ENCODE peak calls at places on chromosomes 6 and 20, in nine cellular contexts. Y is sigmoid colon, H is H1, C is ovary, Z is GM12878, O is tibial nerve, T is suprapubic skin, L is K562, A is stomach. V is an unnamed sample.

GRCh38 chr20:59207742-59208357 is 44.2 kb downstream of the ZNF831 start:
- DNase-seq in Y (no peak), H (peak; percentile 54), C (no peak), Z (peak; percentile 2), O (no peak), T (no peak), L (peak; percentile 72), A (peak; percentile 66), V (peak; percentile 81)

GRCh38 chr6:117907600-117908245 is 659 bp downstream of the SLC35F1 start:
- DNase-seq in Y (no peak), H (no peak), C (no peak), Z (no peak), O (no peak), T (no peak), L (no peak), A (no peak), V (no peak)

GRCh38 chr20:33351696-33352095 is 49.6 kb downstream of the CDK5RAP1 start:
- DNase-seq in Y (no peak), H (no peak), C (no peak), Z (no peak), O (no peak), T (no peak), L (no peak), A (no peak), V (no peak)

GRCh38 chr6:50390416-50390815 is 322.9 kb upstream of the TFAP2D start:
- DNase-seq in Y (no peak), H (no peak), C (no peak), Z (no peak), O (no peak), T (no peak), L (no peak), A (no peak), V (no peak)

GRCh38 chr6:160919713-160920112 is 71.9 kb upstream of the MAP3K4 start:
- DNase-seq in Y (no peak), H (no peak), C (no peak), Z (no peak), O (no peak), T (no peak), L (no peak), A (no peak), V (no peak)

GRCh38 chr20:2698186-2698817 is 5.7 kb downstream of the EBF4 start:
- DNase-seq in Y (peak; percentile 61), H (no peak), C (no peak), Z (no peak), O (no peak), T (peak; percentile 44), L (no peak), A (peak; percentile 24), V (no peak)

GRCh38 chr6:146909376-146909775 is 294.8 kb upstream of the STXBP5 start:
- DNase-seq in Y (no peak), H (no peak), C (no peak), Z (no peak), O (no peak), T (no peak), L (no peak), A (no peak), V (no peak)

GRCh38 chr6:17240803-17241500 is 40.2 kb upstream of the RBM24 start:
- DNase-seq in Y (no peak), H (no peak), C (no peak), Z (no peak), O (no peak), T (no peak), L (no peak), A (no peak), V (no peak)

GRCh38 chr6:49087372-49087771 is 375.7 kb downstream of the MMUT start:
- DNase-seq in Y (no peak), H (no peak), C (no peak), Z (no peak), O (no peak), T (no peak), L (no peak), A (no peak), V (no peak)

GRCh38 chr6:28105286-28105685 is 19.1 kb upstream of the ZSCAN16 start:
- DNase-seq in Y (no peak), H (no peak), C (no peak), Z (no peak), O (no peak), T (no peak), L (peak; percentile 52), A (no peak), V (no peak)

GRCh38 chr20:53778736-53779135 is 185.1 kb upstream of the ZNF217 start:
- DNase-seq in Y (no peak), H (no peak), C (no peak), Z (no peak), O (no peak), T (no peak), L (no peak), A (no peak), V (no peak)

GRCh38 chr20:53773792-53774371 is 180.2 kb upstream of the ZNF217 start:
- DNase-seq in Y (no peak), H (no peak), C (no peak), Z (no peak), O (no peak), T (no peak), L (no peak), A (no peak), V (no peak)

GRCh38 chr20:53776858-53777257 is 183.2 kb upstream of the ZNF217 start:
- DNase-seq in Y (no peak), H (no peak), C (no peak), Z (no peak), O (no peak), T (no peak), L (no peak), A (no peak), V (no peak)

GRCh38 chr20:53778041-53778516 is 184.4 kb upstream of the ZNF217 start:
- DNase-seq in Y (no peak), H (no peak), C (no peak), Z (no peak), O (no peak), T (no peak), L (no peak), A (peak; percentile 85), V (no peak)

DNA sequence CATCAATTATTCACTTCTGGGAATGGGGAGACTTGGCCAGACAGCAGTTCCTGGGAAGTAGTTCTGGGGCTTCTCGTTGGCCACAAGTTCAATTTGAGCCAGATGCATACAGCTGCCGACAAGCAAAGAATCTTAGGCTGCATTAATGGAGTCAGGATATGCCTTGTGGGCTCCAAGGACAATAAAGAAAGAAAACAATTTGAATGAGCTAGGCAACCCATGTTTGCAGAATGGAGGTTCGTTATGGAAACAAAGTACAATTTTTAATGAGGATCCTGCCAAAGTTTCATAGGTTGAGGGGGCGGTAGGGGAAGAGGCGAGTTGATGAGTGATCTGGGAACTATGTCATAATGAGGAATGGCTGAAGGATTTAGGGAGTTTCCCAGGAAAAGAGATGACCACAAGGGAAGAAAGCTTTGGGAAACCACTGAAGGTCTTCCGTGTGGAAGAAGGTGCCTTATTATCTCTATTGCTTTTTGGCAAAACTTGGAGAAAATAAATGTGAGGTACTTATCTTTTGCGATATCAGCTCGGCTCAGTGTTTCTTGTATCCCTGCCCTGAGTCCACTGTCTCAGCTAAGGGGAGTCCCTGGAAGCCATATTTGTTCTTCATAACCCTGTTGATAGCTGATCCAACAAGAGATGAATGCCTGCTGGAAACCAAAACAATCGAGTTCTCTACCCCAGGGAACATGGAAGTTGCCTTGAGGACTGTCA is 181.0 kb upstream of the ZNF217 start:
- DNase-seq in Y (no peak), H (no peak), C (no peak), Z (no peak), O (no peak), T (no peak), L (no peak), A (no peak), V (no peak)
- TF ChIP-seq EP300 in Y (no peak), H (no peak), C (no peak), Z (no peak), O (no peak), T (no peak), L (no peak), A (no peak), V (no peak)

DNA sequence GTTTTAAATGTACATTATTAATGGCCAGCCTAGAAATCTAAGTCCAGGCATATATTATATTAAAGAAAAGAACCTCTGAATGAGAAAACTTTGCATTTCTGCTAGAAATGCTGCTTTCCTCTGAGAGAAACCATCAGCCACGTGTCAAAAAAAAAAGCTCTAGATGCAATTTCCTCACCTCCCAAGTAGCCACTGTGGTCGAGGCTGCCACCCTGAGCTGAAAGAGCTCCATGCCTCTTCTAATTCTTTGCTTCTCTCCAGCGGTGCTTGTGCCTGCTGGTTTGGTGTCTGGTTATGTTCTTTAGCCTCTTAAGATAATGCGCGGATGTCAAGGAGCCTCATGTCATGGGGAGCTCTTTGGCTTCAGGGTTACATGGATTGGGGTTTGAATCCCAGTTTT is 316.0 kb downstream of the TFAP2C start:
- DNase-seq in Y (peak; percentile 69), H (no peak), C (no peak), Z (no peak), O (no peak), T (no peak), L (no peak), A (no peak), V (no peak)
- H3K36me3 ChIP-seq in Y (no peaks in the 10 kb centered on the region), H (no peaks in the 10 kb centered on the region), C (no peaks in the 10 kb centered on the region), Z (no peaks in the 10 kb centered on the region), O (no peaks in the 10 kb centered on the region), T (no peaks in the 10 kb centered on the region), L (no peaks in the 10 kb centered on the region), A (no peaks in the 10 kb centered on the region), V (no peaks in the 10 kb centered on the region)

DNA sequence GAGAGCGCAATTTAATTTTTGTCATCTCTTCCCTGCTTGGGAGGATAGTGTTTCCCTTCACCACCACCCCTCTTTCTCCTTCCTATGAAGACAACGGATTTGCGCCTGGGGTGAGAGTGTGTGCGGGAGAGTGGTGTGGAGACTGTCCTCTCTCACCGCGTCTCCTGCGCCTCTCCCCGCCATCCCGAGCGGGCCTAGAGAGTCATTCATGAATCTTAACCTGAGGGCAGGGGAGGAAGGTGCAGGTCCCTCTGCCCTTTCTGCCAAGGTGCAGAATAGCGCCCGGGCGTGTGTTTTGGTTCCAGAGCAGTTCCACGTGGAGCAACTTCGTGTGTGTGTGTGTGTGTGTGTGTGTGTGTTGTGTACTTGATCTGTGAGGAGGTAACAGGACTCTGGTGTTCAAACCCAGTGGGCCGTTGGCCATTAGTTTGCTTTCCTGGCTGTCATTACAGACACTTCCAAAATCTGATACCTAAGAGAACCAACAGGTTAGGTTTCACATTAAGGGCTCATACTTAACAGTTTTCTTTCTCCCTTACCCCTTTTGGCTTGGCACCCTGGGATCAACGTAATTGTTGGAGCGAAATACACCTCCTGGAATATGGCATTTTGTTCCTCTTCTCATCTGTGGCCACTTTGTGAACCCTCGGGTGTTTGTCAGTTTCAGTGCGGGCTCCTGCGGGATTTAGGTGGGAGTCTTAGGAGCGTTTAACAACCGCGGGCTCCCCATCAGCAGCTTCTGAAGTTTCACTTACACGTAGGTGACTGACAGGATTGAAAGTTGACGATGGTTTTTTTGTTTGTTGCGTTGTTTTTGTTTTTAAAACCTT is 1.8 kb downstream of the EYA4 start:
- DNase-seq in Y (no peak), H (no peak), C (no peak), Z (no peak), O (peak; percentile 10), T (no peak), L (no peak), A (no peak), V (no peak)
- H3K4me3 ChIP-seq in Y (peak overlapping the region; percentile 46), H (peak overlapping the region; percentile 73), C (no peak overlapping the region), Z (no peak overlapping the region), O (peak overlapping the region; percentile 27), T (peak overlapping the region; percentile 48), L (no peak overlapping the region), A (peak overlapping the region; percentile 50), V (peak overlapping the region; percentile 43)

GRCh38 chr6:74745670-74746069 is 460.2 kb downstream of the COL12A1 start:
- DNase-seq in Y (no peak), H (no peak), C (no peak), Z (no peak), O (no peak), T (no peak), L (no peak), A (no peak), V (no peak)

GRCh38 chr6:74742793-74743508 is 462.9 kb downstream of the COL12A1 start:
- DNase-seq in Y (no peak), H (no peak), C (no peak), Z (no peak), O (no peak), T (no peak), L (no peak), A (no peak), V (no peak)

GRCh38 chr6:74741608-74742007 is 464.2 kb downstream of the COL12A1 start:
- DNase-seq in Y (peak; percentile 68), H (no peak), C (no peak), Z (no peak), O (no peak), T (no peak), L (no peak), A (no peak), V (no peak)
- TF ChIP-seq EP300 in Y (no peak), H (no peak), C (no peak), Z (no peak), O (no peak), T (no peak), L (no peak), A (no peak), V (no peak)